ENCODE peak calls at places on chromosomes 2 and 18, in nine cellular contexts. M, V, Y, W, C, U, X, Z and P are unnamed samples.

GRCh38 chr2:139378373-139378772 is 598.2 kb upstream of the NXPH2 start:
- DNase-seq in U (no peak), C (no peak), X (no peak), Z (no peak), W (no peak), Y (no peak), M (no peak), V (no peak), P (no peak)

GRCh38 chr2:176852667-176853066 is 359.9 kb upstream of the HNRNPA3 start:
- DNase-seq in X (no peak), V (no peak), M (no peak), Z (no peak), U (no peak), Y (no peak), W (no peak), C (no peak), P (no peak)

GRCh38 chr18:23994361-23994902 is 20.1 kb upstream of the TTC39C start:
- DNase-seq in X (no peak), M (peak), V (peak), U (peak), Y (peak), C (peak), W (peak), Z (no peak), P (peak)

GRCh38 chr18:55779711-55780590 is 192.0 kb upstream of the TCF4 start:
- DNase-seq in W (peak), M (no peak), U (no peak), Y (no peak), Z (peak), X (no peak), C (peak), V (peak), P (peak)

GRCh38 chr18:10169064-10169562 is 255.3 kb downstream of the VAPA start:
- DNase-seq in W (peak), C (no peak), U (peak), M (no peak), X (no peak), Y (no peak), V (peak), Z (no peak), P (no peak)

GRCh38 chr18:55136258-55136657 is 177.0 kb upstream of the CCDC68 start:
- DNase-seq in W (no peak), Y (no peak), Z (no peak), V (no peak), C (no peak), U (no peak), X (no peak), M (no peak), P (no peak)

GRCh38 chr2:46471-47345 is at the start of gene FAM110C:
- DNase-seq in C (peak), V (no peak), Y (no peak), M (no peak), X (no peak), Z (peak), W (no peak), U (no peak), P (no peak)

GRCh38 chr18:37266290-37266689 is 299.3 kb downstream of the CELF4 start:
- DNase-seq in V (no peak), W (no peak), U (no peak), C (peak), Y (no peak), M (no peak), X (peak), Z (no peak), P (no peak)

GRCh38 chr2:125582521-125582920 is 1073.4 kb upstream of the GYPC start:
- DNase-seq in V (no peak), U (no peak), Y (no peak), M (no peak), W (no peak), Z (no peak), C (no peak), X (no peak), P (no peak)

GRCh38 chr2:174771631-174772491 is 7.6 kb upstream of the CHRNA1 start:
- DNase-seq in Z (peak), M (peak), W (peak), X (peak), C (peak), U (peak), V (peak), Y (peak), P (peak)

GRCh38 chr18:4351005-4351404 is 104.1 kb downstream of the DLGAP1 start:
- DNase-seq in Z (no peak), X (no peak), W (no peak), V (no peak), C (no peak), Y (no peak), M (no peak), U (no peak), P (peak)

GRCh38 chr2:29879456-29879855 is 41.9 kb downstream of the ALK start:
- DNase-seq in M (no peak), Y (no peak), X (no peak), W (no peak), C (peak), U (no peak), V (no peak), Z (no peak), P (no peak)

GRCh38 chr2:239806758-239807434 is 218.2 kb downstream of the NDUFA10 start:
- DNase-seq in W (no peak), V (no peak), X (no peak), Y (no peak), U (no peak), Z (no peak), M (no peak), C (no peak), P (no peak)

GRCh38 chr2:69177063-69177771 is 164.2 kb downstream of the ANTXR1 start:
- DNase-seq in U (peak), V (peak), C (peak), M (peak), W (peak), Z (peak), Y (peak), X (no peak), P (peak)

GRCh38 chr2:227097495-227098161 is 66.4 kb downstream of the COL4A4 start:
- DNase-seq in V (no peak), X (no peak), W (no peak), U (no peak), Z (no peak), Y (no peak), C (no peak), M (no peak), P (no peak)

GRCh38 chr18:77132369-77133050 is at the start of gene MBP:
- DNase-seq in M (peak), Z (peak), X (peak), Y (no peak), W (peak), U (no peak), V (no peak), C (peak), P (no peak)

GRCh38 chr2:126749537-126749936 is 93.6 kb downstream of the GYPC start:
- DNase-seq in V (peak), W (peak), M (no peak), C (no peak), Z (no peak), U (no peak), Y (no peak), X (peak), P (peak)

GRCh38 chr18:75438891-75439290 is 11.4 kb upstream of the SMIM21 start:
- DNase-seq in X (no peak), Y (no peak), Z (no peak), M (no peak), W (peak), C (no peak), V (peak), U (peak), P (no peak)

GRCh38 chr2:29611850-29612249 is 309.5 kb downstream of the ALK start:
- DNase-seq in M (no peak), U (no peak), C (no peak), X (no peak), V (no peak), W (no peak), Z (no peak), Y (no peak), P (no peak)

GRCh38 chr2:231924889-231925275 is 1.3 kb downstream of the NPPC start:
- DNase-seq in Y (no peak), X (no peak), V (no peak), M (no peak), C (no peak), Z (no peak), U (no peak), W (no peak), P (peak)
- H3K4me3 ChIP-seq in Y (no peak), X (no peak), V (no peak), M (peak), C (peak), Z (peak), U (no peak), W (no peak), P (peak)

DNA sequence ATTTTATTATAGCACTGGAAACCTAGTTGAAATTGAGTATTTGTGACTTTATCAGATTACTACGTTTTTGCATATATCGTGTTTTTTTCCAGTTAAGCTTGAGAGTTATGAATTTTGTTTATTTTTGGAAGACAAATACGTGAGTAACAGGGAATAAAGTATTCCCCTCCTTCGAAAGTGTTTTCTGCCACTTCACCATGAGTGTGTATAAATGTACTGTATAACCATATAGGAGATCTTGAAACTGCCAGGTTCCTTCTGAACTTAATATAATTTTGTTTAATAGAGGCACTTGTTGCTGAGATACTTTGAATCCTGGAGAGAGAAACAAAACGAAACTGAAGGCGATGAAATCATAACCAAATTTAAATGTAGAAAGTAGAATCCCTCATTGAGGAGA is 1004.4 kb upstream of the ZEB2 start:
- DNase-seq in C (no peak), W (no peak), V (no peak), X (no peak), U (no peak), M (peak), Y (no peak), Z (no peak), P (no peak)
- H3K4me3 ChIP-seq in C (no peak), W (no peak), V (no peak), X (no peak), U (no peak), M (peak), Y (no peak), Z (no peak), P (no peak)

GRCh38 chr18:42959528-42959927 is 156.0 kb downstream of the RIT2 start:
- DNase-seq in M (no peak), W (no peak), Y (no peak), U (no peak), X (no peak), C (no peak), Z (no peak), V (no peak), P (no peak)
- H3K4me3 ChIP-seq in M (no peak), W (no peak), Y (no peak), U (no peak), X (no peak), C (no peak), Z (no peak), V (no peak), P (no peak)

DNA sequence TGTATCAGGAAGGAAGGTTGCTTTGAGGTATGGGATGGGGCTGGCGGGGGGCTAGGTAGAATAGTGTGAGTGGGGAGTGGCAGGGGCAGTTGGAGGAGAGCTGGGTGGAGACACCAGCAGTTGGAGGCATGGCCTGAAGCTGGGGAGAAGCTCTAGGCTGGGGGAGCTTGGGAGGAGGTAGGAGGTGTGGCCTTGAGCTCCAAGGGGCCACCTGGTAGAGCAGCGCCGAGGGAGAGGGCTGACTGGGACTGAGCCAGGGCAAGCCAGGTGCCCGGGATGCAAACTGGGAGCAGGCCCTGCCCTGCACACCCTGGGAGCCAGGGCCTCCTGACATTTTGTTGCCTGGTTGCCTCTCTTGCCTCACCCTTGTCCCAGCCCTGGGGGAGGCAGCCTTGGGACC is 33.1 kb upstream of the PDIA6 start:
- DNase-seq in M (no peak), Z (no peak), X (no peak), U (no peak), W (no peak), Y (no peak), C (no peak), V (no peak), P (no peak)
- H3K4me3 ChIP-seq in M (no peak), Z (no peak), X (no peak), U (no peak), W (no peak), Y (no peak), C (no peak), V (no peak), P (no peak)

GRCh38 chr2:20164061-20164733 is 60.7 kb downstream of the SDC1 start:
- DNase-seq in C (peak), M (peak), Y (no peak), X (no peak), U (no peak), V (peak), Z (peak), W (no peak), P (no peak)
- H3K4me3 ChIP-seq in C (no peak), M (no peak), Y (no peak), X (no peak), U (no peak), V (no peak), Z (no peak), W (no peak), P (no peak)